ENCODE peak calls at places on chromosomes 16 and 17, in nine cellular contexts. W, M, J, I, A, T, G, N and C are unnamed samples.

GRCh38 chr17:66345264-66345663 is 42.9 kb downstream of the PRKCA start:
- DNase-seq in W (no peak), M (no peak), J (no peak), I (no peak), A (no peak), T (no peak), G (no peak), N (no peak), C (no peak)

GRCh38 chr16:74635303-74635702 is 28.4 kb upstream of the GLG1 start:
- DNase-seq in W (no peak), M (no peak), J (no peak), I (no peak), A (no peak), T (no peak), G (no peak), N (no peak), C (no peak)

GRCh38 chr17:11836508-11836907 is 160.8 kb downstream of the ZNF18 start:
- DNase-seq in W (no peak), M (no peak), J (no peak), I (no peak), A (no peak), T (no peak), G (no peak), N (no peak), C (no peak)

GRCh38 chr16:19232988-19233387 is 52.5 kb upstream of the CLEC19A start:
- DNase-seq in W (no peak), M (no peak), J (no peak), I (no peak), A (no peak), T (no peak), G (no peak), N (no peak), C (no peak)

GRCh38 chr17:2967515-2967914 is 95.9 kb downstream of the OR1D5 start:
- DNase-seq in W (no peak), M (no peak), J (no peak), I (no peak), A (no peak), T (no peak), G (no peak), N (no peak), C (no peak)

GRCh38 chr16:84199861-84200260 is 8.9 kb downstream of the ADAD2 start:
- DNase-seq in W (no peak), M (no peak), J (no peak), I (no peak), A (no peak), T (no peak), G (no peak), N (no peak), C (no peak)

GRCh38 chr16:14309001-14309886 is 238.1 kb downstream of the MRTFB start:
- DNase-seq in W (no peak), M (no peak), J (no peak), I (no peak), A (no peak), T (no peak), G (no peak), N (no peak), C (no peak)

GRCh38 chr16:66848172-66848571 is 4.0 kb downstream of the CA7 start:
- DNase-seq in W (no peak), M (no peak), J (no peak), I (no peak), A (no peak), T (no peak), G (no peak), N (no peak), C (no peak)

GRCh38 chr17:7763919-7764318 is 46.4 kb downstream of the DNAH2 start:
- DNase-seq in W (no peak), M (no peak), J (no peak), I (no peak), A (no peak), T (no peak), G (no peak), N (no peak), C (no peak)

GRCh38 chr16:72400257-72401078 is 228.5 kb upstream of the PMFBP1 start:
- DNase-seq in W (peak), M (no peak), J (no peak), I (no peak), A (no peak), T (peak), G (peak), N (no peak), C (peak)

GRCh38 chr17:67995568-67996191 is 589 bp downstream of the C17orf58 start:
- DNase-seq in W (no peak), M (peak), J (no peak), I (no peak), A (no peak), T (peak), G (no peak), N (no peak), C (no peak)

GRCh38 chr17:1592751-1593629 is 30.4 kb upstream of the PITPNA start:
- DNase-seq in W (no peak), M (peak), J (no peak), I (no peak), A (no peak), T (no peak), G (no peak), N (no peak), C (no peak)

GRCh38 chr17:77345260-77345910 is 204.6 kb downstream of the SEC14L1 start:
- DNase-seq in W (no peak), M (no peak), J (no peak), I (no peak), A (no peak), T (no peak), G (no peak), N (no peak), C (no peak)

GRCh38 chr16:31134091-31134571 is 1.4 kb downstream of the PRSS8 start:
- DNase-seq in W (no peak), M (no peak), J (no peak), I (no peak), A (no peak), T (no peak), G (no peak), N (no peak), C (no peak)

GRCh38 chr16:51133130-51133529 is 17.9 kb downstream of the SALL1 start:
- DNase-seq in W (no peak), M (no peak), J (no peak), I (no peak), A (no peak), T (no peak), G (no peak), N (no peak), C (no peak)

GRCh38 chr16:88383401-88384221 is 852 bp downstream of the ZNF469 start:
- DNase-seq in W (no peak), M (peak), J (no peak), I (no peak), A (no peak), T (peak), G (no peak), N (no peak), C (no peak)

GRCh38 chr17:28130455-28130854 is 88.0 kb downstream of the NLK start:
- DNase-seq in W (no peak), M (no peak), J (no peak), I (no peak), A (no peak), T (no peak), G (no peak), N (no peak), C (no peak)

GRCh38 chr17:8847891-8848290 is 19.6 kb downstream of the PIK3R6 start:
- DNase-seq in W (no peak), M (no peak), J (no peak), I (no peak), A (no peak), T (no peak), G (no peak), N (no peak), C (no peak)

GRCh38 chr16:68031951-68032350 is 8.9 kb downstream of the DUS2 start:
- DNase-seq in W (no peak), M (no peak), J (no peak), I (no peak), A (no peak), T (no peak), G (no peak), N (no peak), C (no peak)

GRCh38 chr17:39239640-39240314 is 14.0 kb upstream of the STAC2 start:
- DNase-seq in W (no peak), M (peak), J (peak), I (peak), A (no peak), T (no peak), G (no peak), N (no peak), C (no peak)

GRCh38 chr17:59842901-59843652 is 49.7 kb downstream of the TUBD1 start:
- DNase-seq in W (peak), M (no peak), J (no peak), I (peak), A (peak), T (no peak), G (peak), N (peak), C (peak)

GRCh38 chr17:82411396-82412053 is 6.6 kb upstream of the HEXD start:
- DNase-seq in W (no peak), M (no peak), J (no peak), I (no peak), A (no peak), T (no peak), G (no peak), N (no peak), C (no peak)

GRCh38 chr17:3986270-3986938 is 22.2 kb upstream of the ATP2A3 start:
- DNase-seq in W (no peak), M (no peak), J (no peak), I (no peak), A (no peak), T (no peak), G (no peak), N (no peak), C (no peak)

GRCh38 chr16:84593825-84594724 is 23.8 kb downstream of the COTL1 start:
- DNase-seq in W (no peak), M (peak), J (peak), I (peak), A (no peak), T (no peak), G (no peak), N (no peak), C (no peak)

GRCh38 chr17:12959441-12959840 is 58.4 kb downstream of the ELAC2 start:
- DNase-seq in W (peak), M (no peak), J (no peak), I (no peak), A (no peak), T (peak), G (peak), N (peak), C (peak)

GRCh38 chr17:7484964-7485377 is 805 bp downstream of the POLR2A start:
- DNase-seq in W (no peak), M (no peak), J (no peak), I (no peak), A (no peak), T (no peak), G (no peak), N (no peak), C (no peak)

GRCh38 chr17:74840989-74841666 is 18.6 kb downstream of the GRIN2C start:
- DNase-seq in W (no peak), M (no peak), J (no peak), I (no peak), A (no peak), T (peak), G (no peak), N (no peak), C (no peak)

GRCh38 chr16:73298562-73298961 is 250.6 kb upstream of the ZFHX3 start:
- DNase-seq in W (no peak), M (no peak), J (no peak), I (no peak), A (no peak), T (peak), G (peak), N (peak), C (peak)

GRCh38 chr16:23105309-23105708 is 43.9 kb downstream of the USP31 start:
- DNase-seq in W (no peak), M (no peak), J (no peak), I (no peak), A (no peak), T (no peak), G (no peak), N (no peak), C (no peak)

GRCh38 chr17:28181568-28181967 is 137.4 kb upstream of the TMEM97 start:
- DNase-seq in W (no peak), M (no peak), J (no peak), I (no peak), A (no peak), T (no peak), G (no peak), N (no peak), C (no peak)

GRCh38 chr17:78460951-78461944 is 82.8 kb downstream of the PGS1 start:
- DNase-seq in W (no peak), M (no peak), J (no peak), I (no peak), A (no peak), T (no peak), G (no peak), N (no peak), C (no peak)